ENCODE peak calls at places on chromosomes 7 and 10, in four cellular contexts. X, B, C and K are unnamed samples.

GRCh38 chr10:70222340-70222794 is 10.9 kb downstream of the PPA1 start:
- DNase-seq in X (peak; percentile 53), B (no peak), C (peak; percentile 11), K (no peak)

GRCh38 chr7:107563072-107563760 is 504 bp downstream of the COG5 start:
- DNase-seq in X (no peak), B (no peak), C (no peak), K (no peak)

GRCh38 chr7:139725843-139726484 is 51.8 kb downstream of the HIPK2 start:
- DNase-seq in X (no peak), B (no peak), C (no peak), K (no peak)

GRCh38 chr7:88254721-88255120 is 34.9 kb upstream of the SRI start:
- DNase-seq in X (peak; percentile 82), B (no peak), C (no peak), K (no peak)

GRCh38 chr10:121715969-121716368 is 117.7 kb upstream of the FGFR2 start:
- DNase-seq in X (no peak), B (no peak), C (no peak), K (no peak)

GRCh38 chr10:48568131-48568530 is 36.7 kb downstream of the ARHGAP22 start:
- DNase-seq in X (no peak), B (no peak), C (no peak), K (no peak)

GRCh38 chr10:78472542-78472890 is 438.9 kb downstream of the RPS24 start:
- DNase-seq in X (no peak), B (no peak), C (no peak), K (peak; percentile 6)

GRCh38 chr10:88379575-88379974 is 203.5 kb downstream of the RNLS start:
- DNase-seq in X (peak; percentile 91), B (no peak), C (peak; percentile 66), K (peak; percentile 19)

GRCh38 chr10:34723746-34724145 is 91.3 kb downstream of the PARD3 start:
- DNase-seq in X (peak; percentile 81), B (no peak), C (peak; percentile 86), K (peak; percentile 70)

GRCh38 chr10:26211781-26212444 is 4.7 kb upstream of the GAD2 start:
- DNase-seq in X (no peak), B (no peak), C (no peak), K (no peak)

GRCh38 chr10:118911361-118911760 is 118.2 kb upstream of the NANOS1 start:
- DNase-seq in X (peak; percentile 34), B (peak; percentile 10), C (peak; percentile 32), K (peak; percentile 50)

GRCh38 chr10:15703167-15703880 is 16.4 kb downstream of the ITGA8 start:
- DNase-seq in X (peak; percentile 76), B (no peak), C (peak; percentile 23), K (peak; percentile 19)

GRCh38 chr10:42988069-42988468 is 88.8 kb upstream of the RET start:
- DNase-seq in X (no peak), B (no peak), C (no peak), K (no peak)